ENCODE peak calls at places on chromosomes 11 and 22, in eight cellular contexts. One of them, this sample, is unnamed. For H3K4me1, the result is how much of the 10 kb centered on the place peaks cover.

GRCh38 chr22:24325105-24325757 is 54.6 kb downstream of the SPECC1L start:
- DNase-seq in SK-N-SH: peak
- DNase-seq in spleen: no peak
- DNase-seq in OCI-LY7: peak
- DNase-seq in endothelial cell of umbilical vein: peak
- DNase-seq in prostate gland: peak
- DNase-seq in heart left ventricle: no peak
- DNase-seq in left ventricle myocardium inferior: no peak
- DNase-seq in this sample: peak

GRCh38 chr11:69120096-69120875 is 35.4 kb upstream of the SMIM38 start:
- DNase-seq in SK-N-SH: no peak
- DNase-seq in spleen: peak
- DNase-seq in OCI-LY7: no peak
- DNase-seq in endothelial cell of umbilical vein: no peak
- DNase-seq in prostate gland: no peak
- DNase-seq in heart left ventricle: no peak
- DNase-seq in left ventricle myocardium inferior: no peak
- DNase-seq in this sample: no peak

GRCh38 chr11:27412192-27412691 is 49.2 kb upstream of the CCDC34 start:
- DNase-seq in SK-N-SH: no peak
- DNase-seq in spleen: no peak
- DNase-seq in OCI-LY7: no peak
- DNase-seq in endothelial cell of umbilical vein: no peak
- DNase-seq in prostate gland: no peak
- DNase-seq in heart left ventricle: no peak
- DNase-seq in left ventricle myocardium inferior: no peak
- DNase-seq in this sample: no peak

GRCh38 chr11:3109921-3110706 is 52.9 kb upstream of the CARS1 start:
- DNase-seq in SK-N-SH: peak
- DNase-seq in spleen: peak
- DNase-seq in OCI-LY7: peak
- DNase-seq in endothelial cell of umbilical vein: peak
- DNase-seq in prostate gland: peak
- DNase-seq in heart left ventricle: peak
- DNase-seq in left ventricle myocardium inferior: no peak
- DNase-seq in this sample: peak

GRCh38 chr11:1371377-1371776 is 18.4 kb upstream of the BRSK2 start:
- DNase-seq in SK-N-SH: peak
- DNase-seq in spleen: no peak
- DNase-seq in OCI-LY7: no peak
- DNase-seq in endothelial cell of umbilical vein: no peak
- DNase-seq in prostate gland: no peak
- DNase-seq in heart left ventricle: no peak
- DNase-seq in left ventricle myocardium inferior: no peak
- DNase-seq in this sample: no peak

GRCh38 chr11:12973529-12974181 is 35.5 kb upstream of the RASSF10 start:
- DNase-seq in SK-N-SH: no peak
- DNase-seq in spleen: no peak
- DNase-seq in OCI-LY7: no peak
- DNase-seq in endothelial cell of umbilical vein: no peak
- DNase-seq in prostate gland: no peak
- DNase-seq in heart left ventricle: no peak
- DNase-seq in left ventricle myocardium inferior: no peak
- DNase-seq in this sample: no peak

GRCh38 chr11:70191495-70192140 is 11.5 kb upstream of the FADD start:
- DNase-seq in SK-N-SH: peak
- DNase-seq in spleen: peak
- DNase-seq in OCI-LY7: no peak
- DNase-seq in endothelial cell of umbilical vein: peak
- DNase-seq in prostate gland: peak
- DNase-seq in heart left ventricle: peak
- DNase-seq in left ventricle myocardium inferior: peak
- DNase-seq in this sample: peak

GRCh38 chr11:85114786-85115185 is 512.4 kb downstream of the DLG2 start:
- DNase-seq in SK-N-SH: no peak
- DNase-seq in spleen: no peak
- DNase-seq in OCI-LY7: no peak
- DNase-seq in endothelial cell of umbilical vein: no peak
- DNase-seq in prostate gland: no peak
- DNase-seq in heart left ventricle: no peak
- DNase-seq in left ventricle myocardium inferior: no peak
- DNase-seq in this sample: no peak

GRCh38 chr11:103803062-103803461 is 233.4 kb upstream of the DDI1 start:
- DNase-seq in SK-N-SH: no peak
- DNase-seq in spleen: no peak
- DNase-seq in OCI-LY7: no peak
- DNase-seq in endothelial cell of umbilical vein: peak
- DNase-seq in prostate gland: no peak
- DNase-seq in heart left ventricle: no peak
- DNase-seq in left ventricle myocardium inferior: no peak
- DNase-seq in this sample: no peak

GRCh38 chr11:43986881-43987280 is 44.4 kb downstream of the C11orf96 start:
- DNase-seq in SK-N-SH: no peak
- DNase-seq in spleen: no peak
- DNase-seq in OCI-LY7: no peak
- DNase-seq in endothelial cell of umbilical vein: no peak
- DNase-seq in prostate gland: no peak
- DNase-seq in heart left ventricle: no peak
- DNase-seq in left ventricle myocardium inferior: no peak
- DNase-seq in this sample: no peak

GRCh38 chr11:134449713-134450112 is 37.7 kb upstream of the B3GAT1 start:
- DNase-seq in SK-N-SH: no peak
- DNase-seq in spleen: no peak
- DNase-seq in OCI-LY7: no peak
- DNase-seq in endothelial cell of umbilical vein: no peak
- DNase-seq in prostate gland: no peak
- DNase-seq in heart left ventricle: no peak
- DNase-seq in left ventricle myocardium inferior: no peak
- DNase-seq in this sample: no peak

GRCh38 chr11:854601-855342 is 12.1 kb downstream of the TSPAN4 start:
- DNase-seq in SK-N-SH: no peak
- DNase-seq in spleen: no peak
- DNase-seq in OCI-LY7: no peak
- DNase-seq in endothelial cell of umbilical vein: no peak
- DNase-seq in prostate gland: no peak
- DNase-seq in heart left ventricle: no peak
- DNase-seq in left ventricle myocardium inferior: no peak
- DNase-seq in this sample: no peak

GRCh38 chr22:46867106-46867505 is 104.7 kb downstream of the TBC1D22A start:
- DNase-seq in SK-N-SH: no peak
- DNase-seq in spleen: no peak
- DNase-seq in OCI-LY7: no peak
- DNase-seq in endothelial cell of umbilical vein: no peak
- DNase-seq in prostate gland: no peak
- DNase-seq in heart left ventricle: no peak
- DNase-seq in left ventricle myocardium inferior: no peak
- DNase-seq in this sample: no peak

GRCh38 chr22:27226666-27227065 is 569.3 kb downstream of the MIAT start:
- DNase-seq in SK-N-SH: no peak
- DNase-seq in spleen: no peak
- DNase-seq in OCI-LY7: no peak
- DNase-seq in endothelial cell of umbilical vein: no peak
- DNase-seq in prostate gland: no peak
- DNase-seq in heart left ventricle: no peak
- DNase-seq in left ventricle myocardium inferior: no peak
- DNase-seq in this sample: no peak

GRCh38 chr11:87451400-87451799 is 413.7 kb downstream of the TMEM135 start:
- DNase-seq in SK-N-SH: no peak
- DNase-seq in spleen: no peak
- DNase-seq in OCI-LY7: no peak
- DNase-seq in endothelial cell of umbilical vein: no peak
- DNase-seq in prostate gland: no peak
- DNase-seq in heart left ventricle: no peak
- DNase-seq in left ventricle myocardium inferior: no peak
- DNase-seq in this sample: no peak

GRCh38 chr11:118226294-118226693 is 1.5 kb upstream of the JAML start:
- DNase-seq in SK-N-SH: no peak
- DNase-seq in spleen: no peak
- DNase-seq in OCI-LY7: no peak
- DNase-seq in endothelial cell of umbilical vein: peak
- DNase-seq in prostate gland: no peak
- DNase-seq in heart left ventricle: no peak
- DNase-seq in left ventricle myocardium inferior: no peak
- DNase-seq in this sample: no peak

GRCh38 chr11:68365943-68366435 is 53.6 kb downstream of the LRP5 start:
- DNase-seq in SK-N-SH: no peak
- DNase-seq in spleen: no peak
- DNase-seq in OCI-LY7: no peak
- DNase-seq in endothelial cell of umbilical vein: no peak
- DNase-seq in prostate gland: no peak
- DNase-seq in heart left ventricle: no peak
- DNase-seq in left ventricle myocardium inferior: no peak
- DNase-seq in this sample: no peak

GRCh38 chr22:32746715-32747114 is 54.8 kb upstream of the TIMP3 start:
- DNase-seq in SK-N-SH: no peak
- DNase-seq in spleen: no peak
- DNase-seq in OCI-LY7: no peak
- DNase-seq in endothelial cell of umbilical vein: no peak
- DNase-seq in prostate gland: no peak
- DNase-seq in heart left ventricle: peak
- DNase-seq in left ventricle myocardium inferior: peak
- DNase-seq in this sample: no peak

GRCh38 chr22:44359496-44360110 is 46.9 kb upstream of the SHISAL1 start:
- DNase-seq in SK-N-SH: no peak
- DNase-seq in spleen: peak
- DNase-seq in OCI-LY7: no peak
- DNase-seq in endothelial cell of umbilical vein: no peak
- DNase-seq in prostate gland: no peak
- DNase-seq in heart left ventricle: peak
- DNase-seq in left ventricle myocardium inferior: no peak
- DNase-seq in this sample: no peak
- H3K4me1 ChIP-seq in SK-N-SH: under half
- H3K4me1 ChIP-seq in spleen: under half
- H3K4me1 ChIP-seq in OCI-LY7: under half
- H3K4me1 ChIP-seq in endothelial cell of umbilical vein: under half
- H3K4me1 ChIP-seq in prostate gland: under half
- H3K4me1 ChIP-seq in heart left ventricle: under half
- H3K4me1 ChIP-seq in left ventricle myocardium inferior: half or more
- H3K4me1 ChIP-seq in this sample: under half

DNA sequence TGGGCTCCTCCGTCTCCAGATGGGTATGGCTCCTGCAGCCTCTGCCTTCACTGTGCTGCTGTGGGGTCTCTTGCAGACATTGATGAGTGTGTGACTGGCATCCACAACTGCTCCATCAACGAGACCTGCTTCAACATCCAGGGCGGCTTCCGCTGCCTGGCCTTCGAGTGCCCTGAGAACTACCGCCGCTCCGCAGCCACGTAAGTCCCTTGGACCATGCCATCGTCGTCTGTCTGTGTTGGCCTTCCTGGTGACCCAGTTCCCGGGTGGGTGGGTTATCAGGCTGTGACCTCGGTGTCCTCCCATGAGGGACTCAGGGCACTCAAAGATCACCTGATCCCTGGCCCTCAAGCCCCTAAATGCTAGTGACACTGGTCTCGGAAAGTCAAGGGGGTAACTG is 47.7 kb downstream of the FBLN1 start:
- DNase-seq in SK-N-SH: no peak
- DNase-seq in spleen: no peak
- DNase-seq in OCI-LY7: no peak
- DNase-seq in endothelial cell of umbilical vein: no peak
- DNase-seq in prostate gland: no peak
- DNase-seq in heart left ventricle: no peak
- DNase-seq in left ventricle myocardium inferior: no peak
- DNase-seq in this sample: no peak
- H3K4me1 ChIP-seq in SK-N-SH: under half
- H3K4me1 ChIP-seq in spleen: under half
- H3K4me1 ChIP-seq in OCI-LY7: under half
- H3K4me1 ChIP-seq in endothelial cell of umbilical vein: under half
- H3K4me1 ChIP-seq in prostate gland: under half
- H3K4me1 ChIP-seq in heart left ventricle: under half
- H3K4me1 ChIP-seq in left ventricle myocardium inferior: under half
- H3K4me1 ChIP-seq in this sample: under half

GRCh38 chr11:35138058-35138457 is 913 bp upstream of the CD44 start:
- DNase-seq in SK-N-SH: no peak
- DNase-seq in spleen: no peak
- DNase-seq in OCI-LY7: no peak
- DNase-seq in endothelial cell of umbilical vein: no peak
- DNase-seq in prostate gland: no peak
- DNase-seq in heart left ventricle: no peak
- DNase-seq in left ventricle myocardium inferior: no peak
- DNase-seq in this sample: no peak

GRCh38 chr11:35141034-35141433 is 2.1 kb downstream of the CD44 start:
- DNase-seq in SK-N-SH: no peak
- DNase-seq in spleen: no peak
- DNase-seq in OCI-LY7: no peak
- DNase-seq in endothelial cell of umbilical vein: no peak
- DNase-seq in prostate gland: no peak
- DNase-seq in heart left ventricle: no peak
- DNase-seq in left ventricle myocardium inferior: no peak
- DNase-seq in this sample: no peak

GRCh38 chr11:35138606-35138948 is 394 bp upstream of the CD44 start:
- DNase-seq in SK-N-SH: no peak
- DNase-seq in spleen: no peak
- DNase-seq in OCI-LY7: no peak
- DNase-seq in endothelial cell of umbilical vein: no peak
- DNase-seq in prostate gland: no peak
- DNase-seq in heart left ventricle: no peak
- DNase-seq in left ventricle myocardium inferior: no peak
- DNase-seq in this sample: no peak

GRCh38 chr11:35139883-35140282 is 912 bp downstream of the CD44 start:
- DNase-seq in SK-N-SH: no peak
- DNase-seq in spleen: no peak
- DNase-seq in OCI-LY7: no peak
- DNase-seq in endothelial cell of umbilical vein: no peak
- DNase-seq in prostate gland: peak
- DNase-seq in heart left ventricle: no peak
- DNase-seq in left ventricle myocardium inferior: no peak
- DNase-seq in this sample: no peak

GRCh38 chr11:35138949-35139881 is at the start of gene CD44:
- DNase-seq in SK-N-SH: peak
- DNase-seq in spleen: peak
- DNase-seq in OCI-LY7: no peak
- DNase-seq in endothelial cell of umbilical vein: peak
- DNase-seq in prostate gland: peak
- DNase-seq in heart left ventricle: peak
- DNase-seq in left ventricle myocardium inferior: peak
- DNase-seq in this sample: no peak
- H3K4me1 ChIP-seq in SK-N-SH: under half
- H3K4me1 ChIP-seq in spleen: half or more
- H3K4me1 ChIP-seq in OCI-LY7: under half
- H3K4me1 ChIP-seq in endothelial cell of umbilical vein: under half
- H3K4me1 ChIP-seq in prostate gland: under half
- H3K4me1 ChIP-seq in heart left ventricle: under half
- H3K4me1 ChIP-seq in left ventricle myocardium inferior: under half
- H3K4me1 ChIP-seq in this sample: under half

GRCh38 chr11:42947405-42947804 is 364.4 kb upstream of the API5 start:
- DNase-seq in SK-N-SH: no peak
- DNase-seq in spleen: no peak
- DNase-seq in OCI-LY7: no peak
- DNase-seq in endothelial cell of umbilical vein: no peak
- DNase-seq in prostate gland: no peak
- DNase-seq in heart left ventricle: no peak
- DNase-seq in left ventricle myocardium inferior: no peak
- DNase-seq in this sample: no peak

DNA sequence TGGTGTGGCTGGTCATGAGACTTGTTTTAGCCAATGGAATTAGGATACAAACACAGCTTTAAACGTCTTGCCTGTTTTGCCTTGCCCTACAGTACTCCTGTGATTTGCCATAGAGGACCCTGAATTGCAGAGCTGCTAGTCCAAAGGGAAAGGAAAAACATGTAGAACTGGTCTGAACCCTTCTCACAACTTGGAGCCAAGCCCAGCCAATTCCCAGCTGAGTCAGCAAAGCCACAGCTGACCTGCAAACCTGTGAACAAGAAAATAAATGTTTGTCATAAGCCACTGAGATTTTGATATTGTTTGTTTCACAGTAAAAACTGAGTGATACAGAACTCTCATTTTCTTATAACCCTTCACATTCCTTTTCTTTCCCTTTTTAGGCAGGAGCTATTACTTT is 360.5 kb upstream of the API5 start:
- DNase-seq in SK-N-SH: no peak
- DNase-seq in spleen: no peak
- DNase-seq in OCI-LY7: no peak
- DNase-seq in endothelial cell of umbilical vein: no peak
- DNase-seq in prostate gland: peak
- DNase-seq in heart left ventricle: no peak
- DNase-seq in left ventricle myocardium inferior: no peak
- DNase-seq in this sample: no peak
- H3K4me1 ChIP-seq in SK-N-SH: under half
- H3K4me1 ChIP-seq in spleen: under half
- H3K4me1 ChIP-seq in OCI-LY7: under half
- H3K4me1 ChIP-seq in endothelial cell of umbilical vein: under half
- H3K4me1 ChIP-seq in prostate gland: under half
- H3K4me1 ChIP-seq in heart left ventricle: under half
- H3K4me1 ChIP-seq in left ventricle myocardium inferior: under half
- H3K4me1 ChIP-seq in this sample: under half